ENCODE peak calls at places on chromosomes 4 and X, in seven cellular contexts. H is right atrium auricular region; D is NCI-H748 treated with DMSO at 0.1 percent for 48 hours; R is stimulated activated CD4-positive, alpha-beta T cell treated with anti-CD3 and anti-CD28 coated beads, Interleukin-2, amount 100 ng/mL, for 48 hours; W is NCI-H526; J is GM04503; T is NCI-H345. G is an unnamed sample.

GRCh38 chrX:9611436-9612145 is 146.7 kb downstream of the TBL1X start:
- DNase-seq in H (no peak), D (no peak), R (no peak), W (no peak), J (no peak), T (no peak), G (peak)

GRCh38 chr4:151409470-151410313 is 716 bp downstream of the FHIP1A start:
- DNase-seq in H (no peak), D (peak), R (no peak), W (peak), J (no peak), T (peak), G (peak)

GRCh38 chr4:47084111-47084510 is 52.7 kb downstream of the GABRB1 start:
- DNase-seq in H (no peak), D (no peak), R (no peak), W (no peak), J (no peak), T (no peak), G (no peak)

GRCh38 chr4:187606581-187606980 is 389.0 kb upstream of the ZFP42 start:
- DNase-seq in H (no peak), D (peak), R (no peak), W (peak), J (no peak), T (peak), G (peak)

GRCh38 chrX:46573896-46574336 is 351 bp downstream of the CHST7 start:
- DNase-seq in H (no peak), D (peak), R (peak), W (peak), J (no peak), T (peak), G (peak)

GRCh38 chr4:81919238-81919637 is 447.5 kb upstream of the RASGEF1B start:
- DNase-seq in H (no peak), D (no peak), R (no peak), W (peak), J (no peak), T (no peak), G (no peak)

GRCh38 chr4:1451752-1452122 is 45.5 kb upstream of the NKX1-1 start:
- DNase-seq in H (no peak), D (no peak), R (no peak), W (no peak), J (no peak), T (no peak), G (no peak)

GRCh38 chr4:126757219-126757618 is 875.5 kb upstream of the INTU start:
- DNase-seq in H (no peak), D (no peak), R (no peak), W (no peak), J (no peak), T (no peak), G (no peak)

GRCh38 chr4:186204103-186204559 is 12.8 kb downstream of the CYP4V2 start:
- DNase-seq in H (no peak), D (no peak), R (no peak), W (peak), J (no peak), T (peak), G (no peak)

GRCh38 chr4:94032754-94033153 is 174.9 kb upstream of the SMARCAD1 start:
- DNase-seq in H (no peak), D (no peak), R (no peak), W (no peak), J (no peak), T (no peak), G (no peak)

GRCh38 chr4:126495163-126495752 is 1137.5 kb upstream of the INTU start:
- DNase-seq in H (no peak), D (no peak), R (no peak), W (no peak), J (no peak), T (no peak), G (no peak)

GRCh38 chr4:2267320-2267811 is 5.5 kb upstream of the MXD4 start:
- DNase-seq in H (no peak), D (no peak), R (no peak), W (no peak), J (no peak), T (no peak), G (no peak)

GRCh38 chr4:4675051-4675581 is 133.3 kb upstream of the STX18 start:
- DNase-seq in H (no peak), D (no peak), R (no peak), W (no peak), J (no peak), T (no peak), G (no peak)

GRCh38 chr4:38323141-38323634 is 340.8 kb upstream of the KLF3 start:
- DNase-seq in H (no peak), D (no peak), R (no peak), W (no peak), J (no peak), T (no peak), G (no peak)

GRCh38 chr4:92104506-92104905 is 199.3 kb upstream of the GRID2 start:
- DNase-seq in H (no peak), D (no peak), R (no peak), W (no peak), J (no peak), T (no peak), G (peak)

GRCh38 chr4:41935652-41936021 is 408 bp downstream of the TMEM33 start:
- DNase-seq in H (no peak), D (no peak), R (no peak), W (peak), J (no peak), T (no peak), G (peak)

GRCh38 chr4:158945529-158946108 is 157.3 kb upstream of the RAPGEF2 start:
- DNase-seq in H (no peak), D (no peak), R (no peak), W (no peak), J (no peak), T (no peak), G (no peak)

GRCh38 chrX:43703211-43703791 is 47.2 kb downstream of the MAOA start:
- DNase-seq in H (no peak), D (no peak), R (no peak), W (no peak), J (peak), T (no peak), G (no peak)

GRCh38 chr4:26175016-26175786 is 145.6 kb upstream of the RBPJ start:
- DNase-seq in H (no peak), D (no peak), R (no peak), W (no peak), J (no peak), T (no peak), G (no peak)

GRCh38 chr4:95693594-95693993 is 144.8 kb upstream of the UNC5C start:
- DNase-seq in H (no peak), D (peak), R (no peak), W (peak), J (no peak), T (no peak), G (peak)

GRCh38 chrX:153970398-153971123 is 1.1 kb downstream of the HCFC1 start:
- DNase-seq in H (no peak), D (no peak), R (no peak), W (peak), J (no peak), T (peak), G (peak)

GRCh38 chr4:108624263-108625056 is 4.1 kb downstream of the RPL34 start:
- DNase-seq in H (no peak), D (no peak), R (no peak), W (no peak), J (no peak), T (no peak), G (no peak)

GRCh38 chr4:100362363-100362762 is 155.5 kb downstream of the EMCN start:
- DNase-seq in H (no peak), D (no peak), R (no peak), W (no peak), J (no peak), T (no peak), G (no peak)

GRCh38 chr4:78940752-78941151 is 1.5 kb upstream of the PAQR3 start:
- DNase-seq in H (no peak), D (no peak), R (no peak), W (no peak), J (no peak), T (no peak), G (no peak)